ENCODE peak calls at places on chromosomes 5 and 9, in six cellular contexts. B is HepG2, H is A549, J is GM12878, A is K562, T is endothelial cell of umbilical vein. R is an unnamed sample.

GRCh38 chr5:96661101-96661840 is 905 bp upstream of the CAST start:
- DNase-seq in B (no peak), H (peak), J (peak), A (no peak), T (peak), R (peak)

GRCh38 chr5:136963521-136963920 is 535.6 kb downstream of the SPOCK1 start:
- DNase-seq in B (no peak), H (no peak), J (no peak), A (no peak), T (no peak), R (no peak)

GRCh38 chr5:103031607-103032006 is 88.3 kb downstream of the GIN1 start:
- DNase-seq in B (no peak), H (peak), J (no peak), A (peak), T (no peak), R (no peak)

GRCh38 chr9:36632892-36633291 is 60.2 kb downstream of the MELK start:
- DNase-seq in B (peak), H (peak), J (no peak), A (no peak), T (peak), R (peak)

GRCh38 chr9:135038331-135038730 is 49.1 kb upstream of the OLFM1 start:
- DNase-seq in B (no peak), H (no peak), J (no peak), A (no peak), T (no peak), R (no peak)

GRCh38 chr9:111431684-111432083 is 52.5 kb downstream of the ECPAS start:
- DNase-seq in B (no peak), H (no peak), J (no peak), A (no peak), T (no peak), R (no peak)

GRCh38 chr5:95382843-95383242 is 8.3 kb upstream of the FAM81B start:
- DNase-seq in B (no peak), H (no peak), J (no peak), A (no peak), T (no peak), R (no peak)

GRCh38 chr9:3474821-3475220 is 51.0 kb downstream of the RFX3 start:
- DNase-seq in B (no peak), H (no peak), J (no peak), A (no peak), T (no peak), R (no peak)

GRCh38 chr5:39072915-39073758 is 1.1 kb downstream of the RICTOR start:
- DNase-seq in B (peak), H (no peak), J (peak), A (peak), T (peak), R (peak)

GRCh38 chr5:137220523-137220927 is 278.6 kb downstream of the SPOCK1 start:
- DNase-seq in B (peak), H (peak), J (no peak), A (peak), T (peak), R (peak)

GRCh38 chr9:10875752-10876151 is 262.9 kb upstream of the PTPRD start:
- DNase-seq in B (no peak), H (no peak), J (no peak), A (no peak), T (peak), R (no peak)

GRCh38 chr9:36029765-36030528 is 6.8 kb upstream of the RECK start:
- DNase-seq in B (no peak), H (no peak), J (no peak), A (no peak), T (no peak), R (peak)

GRCh38 chr5:38766151-38766550 is 79.7 kb upstream of the OSMR start:
- DNase-seq in B (no peak), H (no peak), J (no peak), A (no peak), T (no peak), R (no peak)

GRCh38 chr9:71819115-71819739 is 50.9 kb upstream of the CEMIP2 start:
- DNase-seq in B (peak), H (peak), J (no peak), A (peak), T (peak), R (peak)

GRCh38 chr5:157651623-157652376 is 438 bp downstream of the SOX30 start:
- DNase-seq in B (no peak), H (no peak), J (peak), A (no peak), T (peak), R (no peak)

GRCh38 chr9:20662156-20662555 is 21.9 kb upstream of the FOCAD start:
- DNase-seq in B (no peak), H (no peak), J (no peak), A (no peak), T (no peak), R (no peak)

GRCh38 chr5:38953426-38953825 is 107.6 kb downstream of the OSMR start:
- DNase-seq in B (no peak), H (no peak), J (no peak), A (no peak), T (no peak), R (no peak)

DNA sequence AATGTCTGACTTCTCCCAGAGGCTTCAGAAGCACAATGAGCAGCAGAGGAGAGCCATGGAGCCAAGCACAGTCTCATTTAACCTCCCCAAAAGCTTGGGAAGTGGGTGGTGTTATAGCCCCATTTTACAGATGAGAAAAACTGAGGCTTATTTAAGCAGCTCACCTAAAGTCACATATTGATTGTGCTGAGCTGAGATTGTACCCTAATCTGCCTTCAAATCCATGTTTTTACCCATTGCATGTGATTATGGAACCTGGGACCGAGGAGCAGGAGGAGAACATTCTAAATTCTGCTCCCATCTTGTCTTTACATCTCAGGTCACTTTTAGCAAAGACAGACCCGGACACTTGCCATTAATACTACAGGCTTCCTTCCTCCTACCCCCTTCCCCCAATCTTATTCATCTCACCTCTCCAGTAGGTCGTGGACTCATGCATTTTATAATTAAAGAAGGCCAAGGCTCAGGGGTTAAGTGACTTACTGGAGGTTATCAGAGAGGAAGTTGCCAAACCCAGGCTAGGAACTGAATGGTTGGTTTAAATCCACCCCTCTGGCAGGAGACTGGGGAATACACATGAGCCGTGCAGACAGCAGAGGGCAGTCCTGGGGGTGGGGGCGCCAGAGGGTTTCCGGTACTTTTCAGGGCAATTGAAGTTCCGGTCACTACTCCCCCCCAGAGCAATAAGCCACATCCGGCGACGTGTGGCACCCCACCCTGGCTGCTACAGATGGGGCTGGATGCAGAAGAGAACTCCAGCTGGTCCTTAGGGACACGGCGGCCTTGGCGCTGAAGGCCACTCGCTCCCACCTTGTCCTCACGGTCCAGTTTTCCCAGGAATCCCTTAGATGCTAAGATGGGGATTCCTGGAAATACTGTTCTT is 51.0 kb upstream of the IL17B start:
- DNase-seq in B (peak), H (no peak), J (no peak), A (peak), T (peak), R (peak)
- TF ChIP-seq CTCF in B (peak), H (no peak), J (no peak), A (peak), T (peak), R (peak)

GRCh38 chr5:73486119-73486899 is 11.9 kb upstream of the BTF3 start:
- DNase-seq in B (no peak), H (no peak), J (no peak), A (no peak), T (no peak), R (no peak)
- H3K4me3 ChIP-seq in B (no peak), H (no peak), J (no peak), A (no peak), T (no peak), R (no peak)

DNA sequence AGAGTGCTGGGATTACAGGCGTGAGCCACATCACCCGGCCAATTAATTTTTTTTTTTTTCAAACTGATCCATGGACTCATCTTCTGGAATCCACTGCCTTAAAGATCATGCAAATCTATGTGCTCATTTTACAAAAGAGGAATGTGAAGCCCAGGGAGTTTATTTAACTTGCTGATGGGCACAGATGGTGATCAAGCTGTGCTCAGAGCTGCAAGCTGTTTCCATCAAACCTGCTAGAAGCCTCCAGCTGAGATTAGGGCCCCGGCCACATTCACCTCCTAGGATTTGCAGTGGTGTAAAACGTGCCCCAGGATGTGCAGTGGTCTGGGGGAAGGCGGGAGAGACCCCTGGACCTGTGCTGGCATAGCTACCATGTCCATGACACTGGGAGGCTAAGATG is 56.1 kb upstream of the TUT7 start:
- DNase-seq in B (no peak), H (no peak), J (no peak), A (no peak), T (no peak), R (no peak)
- TF ChIP-seq MYC in B (no peak), H (no peak), J (no peak), A (no peak), T (no peak), R (no peak)

GRCh38 chr5:119315516-119315949 is 40.3 kb upstream of the TNFAIP8 start:
- DNase-seq in B (peak), H (peak), J (peak), A (peak), T (peak), R (peak)
- TF ChIP-seq CTCF in B (peak), H (peak), J (peak), A (peak), T (peak), R (peak)

GRCh38 chr5:15233566-15233965 is 266.4 kb upstream of the FBXL7 start:
- DNase-seq in B (no peak), H (no peak), J (no peak), A (no peak), T (no peak), R (no peak)
- H3K4me3 ChIP-seq in B (no peak), H (no peak), J (no peak), A (no peak), T (no peak), R (no peak)

GRCh38 chr9:70601000-70601929 is 186.8 kb upstream of the KLF9 start:
- DNase-seq in B (peak), H (no peak), J (no peak), A (no peak), T (peak), R (no peak)
- TF ChIP-seq MYC in B (no peak), H (no peak), J (no peak), A (no peak), T (no peak), R (no peak)

DNA sequence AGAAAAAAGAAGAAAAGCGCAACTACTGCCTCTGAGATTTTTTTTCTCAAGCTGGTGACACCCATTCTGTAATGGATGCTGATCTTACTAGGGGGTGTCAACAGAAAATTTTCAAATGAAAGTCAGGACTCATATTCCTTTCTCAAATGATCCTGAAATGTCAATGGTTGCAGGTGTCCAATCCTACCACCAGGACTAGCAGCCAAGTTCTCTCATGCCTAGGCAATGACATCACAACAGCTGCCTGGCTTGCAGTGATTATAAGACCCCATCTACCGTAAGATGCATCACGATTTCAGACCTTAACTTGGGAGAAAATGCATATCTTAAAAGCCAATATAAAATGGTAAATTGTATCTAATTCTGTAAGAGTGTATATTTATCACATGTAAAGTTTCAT is 104.6 kb downstream of the DENND1A start:
- DNase-seq in B (peak), H (peak), J (no peak), A (no peak), T (no peak), R (no peak)
- TF ChIP-seq CTCF in B (no peak), H (no peak), J (no peak), A (no peak), T (no peak), R (no peak)

R was measured in NB4.